ENCODE peak calls at places on chromosomes 6 and 20, in ten cellular contexts. One of them, this sample, is unnamed.

GRCh38 chr6:11120273-11121005 is 8.9 kb upstream of the ERVFRD-1 start:
- DNase-seq in testis: no peak
- DNase-seq in cardiac fibroblast: peak; percentile 72
- DNase-seq in nephron progenitor cell: no peak
- DNase-seq in lower lobe of right lung: no peak
- DNase-seq in neural crest cell: no peak
- DNase-seq in epithelial cell of esophagus: peak; percentile 61
- DNase-seq in GM13976: no peak
- DNase-seq in endothelial cell: no peak
- DNase-seq in AG09319: no peak
- DNase-seq in this sample: no peak

GRCh38 chr6:51675020-51675419 is 412.4 kb downstream of the PKHD1 start:
- DNase-seq in testis: no peak
- DNase-seq in cardiac fibroblast: no peak
- DNase-seq in nephron progenitor cell: no peak
- DNase-seq in lower lobe of right lung: no peak
- DNase-seq in neural crest cell: no peak
- DNase-seq in epithelial cell of esophagus: no peak
- DNase-seq in GM13976: no peak
- DNase-seq in endothelial cell: no peak
- DNase-seq in AG09319: no peak
- DNase-seq in this sample: no peak

GRCh38 chr6:33336495-33336894 is 19.0 kb upstream of the ZBTB22 start:
- DNase-seq in testis: no peak
- DNase-seq in cardiac fibroblast: no peak
- DNase-seq in nephron progenitor cell: no peak
- DNase-seq in lower lobe of right lung: no peak
- DNase-seq in neural crest cell: no peak
- DNase-seq in epithelial cell of esophagus: no peak
- DNase-seq in GM13976: no peak
- DNase-seq in endothelial cell: no peak
- DNase-seq in AG09319: no peak
- DNase-seq in this sample: no peak

GRCh38 chr6:131728296-131728939 is 17.6 kb upstream of the CTAGE9 start:
- DNase-seq in testis: no peak
- DNase-seq in cardiac fibroblast: no peak
- DNase-seq in nephron progenitor cell: no peak
- DNase-seq in lower lobe of right lung: no peak
- DNase-seq in neural crest cell: no peak
- DNase-seq in epithelial cell of esophagus: no peak
- DNase-seq in GM13976: no peak
- DNase-seq in endothelial cell: no peak
- DNase-seq in AG09319: no peak
- DNase-seq in this sample: no peak

GRCh38 chr6:90413867-90414266 is 117.2 kb upstream of the BACH2 start:
- DNase-seq in testis: peak; percentile 37
- DNase-seq in cardiac fibroblast: no peak
- DNase-seq in nephron progenitor cell: peak; percentile 66
- DNase-seq in lower lobe of right lung: no peak
- DNase-seq in neural crest cell: peak; percentile 38
- DNase-seq in epithelial cell of esophagus: peak; percentile 18
- DNase-seq in GM13976: peak; percentile 63
- DNase-seq in endothelial cell: peak; percentile 33
- DNase-seq in AG09319: no peak
- DNase-seq in this sample: no peak

GRCh38 chr6:134373282-134373922 is 55.5 kb upstream of the SGK1 start:
- DNase-seq in testis: peak; percentile 53
- DNase-seq in cardiac fibroblast: peak; percentile 95
- DNase-seq in nephron progenitor cell: no peak
- DNase-seq in lower lobe of right lung: peak; percentile 75
- DNase-seq in neural crest cell: no peak
- DNase-seq in epithelial cell of esophagus: peak; percentile 83
- DNase-seq in GM13976: peak; percentile 59
- DNase-seq in endothelial cell: no peak
- DNase-seq in AG09319: peak; percentile 61
- DNase-seq in this sample: no peak

GRCh38 chr6:33082702-33083101 is 6.9 kb downstream of the HLA-DPB1 start:
- DNase-seq in testis: peak; percentile 38
- DNase-seq in cardiac fibroblast: peak; percentile 58
- DNase-seq in nephron progenitor cell: peak; percentile 23
- DNase-seq in lower lobe of right lung: peak; percentile 59
- DNase-seq in neural crest cell: no peak
- DNase-seq in epithelial cell of esophagus: peak; percentile 57
- DNase-seq in GM13976: no peak
- DNase-seq in endothelial cell: peak; percentile 38
- DNase-seq in AG09319: no peak
- DNase-seq in this sample: no peak

GRCh38 chr20:8447262-8448120 is 315.4 kb downstream of the PLCB1 start:
- DNase-seq in testis: no peak
- DNase-seq in cardiac fibroblast: no peak
- DNase-seq in nephron progenitor cell: no peak
- DNase-seq in lower lobe of right lung: no peak
- DNase-seq in neural crest cell: no peak
- DNase-seq in epithelial cell of esophagus: no peak
- DNase-seq in GM13976: no peak
- DNase-seq in endothelial cell: no peak
- DNase-seq in AG09319: no peak
- DNase-seq in this sample: no peak

GRCh38 chr6:84450018-84450417 is 222.6 kb upstream of the CEP162 start:
- DNase-seq in testis: no peak
- DNase-seq in cardiac fibroblast: no peak
- DNase-seq in nephron progenitor cell: no peak
- DNase-seq in lower lobe of right lung: no peak
- DNase-seq in neural crest cell: no peak
- DNase-seq in epithelial cell of esophagus: no peak
- DNase-seq in GM13976: no peak
- DNase-seq in endothelial cell: no peak
- DNase-seq in AG09319: no peak
- DNase-seq in this sample: no peak

GRCh38 chr20:38569747-38570519 is 11.1 kb upstream of the ADIG start:
- DNase-seq in testis: no peak
- DNase-seq in cardiac fibroblast: no peak
- DNase-seq in nephron progenitor cell: no peak
- DNase-seq in lower lobe of right lung: no peak
- DNase-seq in neural crest cell: no peak
- DNase-seq in epithelial cell of esophagus: no peak
- DNase-seq in GM13976: no peak
- DNase-seq in endothelial cell: no peak
- DNase-seq in AG09319: no peak
- DNase-seq in this sample: no peak

GRCh38 chr6:112906737-112907136 is 559.6 kb downstream of the RFPL4B start:
- DNase-seq in testis: peak; percentile 15
- DNase-seq in cardiac fibroblast: peak; percentile 86
- DNase-seq in nephron progenitor cell: no peak
- DNase-seq in lower lobe of right lung: no peak
- DNase-seq in neural crest cell: no peak
- DNase-seq in epithelial cell of esophagus: no peak
- DNase-seq in GM13976: no peak
- DNase-seq in endothelial cell: no peak
- DNase-seq in AG09319: peak; percentile 75
- DNase-seq in this sample: no peak

GRCh38 chr20:17622086-17622850 is 52.4 kb downstream of the DSTN start:
- DNase-seq in testis: no peak
- DNase-seq in cardiac fibroblast: no peak
- DNase-seq in nephron progenitor cell: peak; percentile 1
- DNase-seq in lower lobe of right lung: peak; percentile 26
- DNase-seq in neural crest cell: no peak
- DNase-seq in epithelial cell of esophagus: no peak
- DNase-seq in GM13976: peak; percentile 11
- DNase-seq in endothelial cell: no peak
- DNase-seq in AG09319: no peak
- DNase-seq in this sample: no peak

GRCh38 chr6:11318835-11319813 is 86.7 kb upstream of the NEDD9 start:
- DNase-seq in testis: no peak
- DNase-seq in cardiac fibroblast: peak; percentile 47
- DNase-seq in nephron progenitor cell: no peak
- DNase-seq in lower lobe of right lung: no peak
- DNase-seq in neural crest cell: no peak
- DNase-seq in epithelial cell of esophagus: no peak
- DNase-seq in GM13976: no peak
- DNase-seq in endothelial cell: no peak
- DNase-seq in AG09319: no peak
- DNase-seq in this sample: no peak

GRCh38 chr6:153108320-153108719 is 22.8 kb downstream of the RGS17 start:
- DNase-seq in testis: no peak
- DNase-seq in cardiac fibroblast: peak; percentile 54
- DNase-seq in nephron progenitor cell: no peak
- DNase-seq in lower lobe of right lung: no peak
- DNase-seq in neural crest cell: no peak
- DNase-seq in epithelial cell of esophagus: peak; percentile 57
- DNase-seq in GM13976: no peak
- DNase-seq in endothelial cell: no peak
- DNase-seq in AG09319: no peak
- DNase-seq in this sample: no peak

DNA sequence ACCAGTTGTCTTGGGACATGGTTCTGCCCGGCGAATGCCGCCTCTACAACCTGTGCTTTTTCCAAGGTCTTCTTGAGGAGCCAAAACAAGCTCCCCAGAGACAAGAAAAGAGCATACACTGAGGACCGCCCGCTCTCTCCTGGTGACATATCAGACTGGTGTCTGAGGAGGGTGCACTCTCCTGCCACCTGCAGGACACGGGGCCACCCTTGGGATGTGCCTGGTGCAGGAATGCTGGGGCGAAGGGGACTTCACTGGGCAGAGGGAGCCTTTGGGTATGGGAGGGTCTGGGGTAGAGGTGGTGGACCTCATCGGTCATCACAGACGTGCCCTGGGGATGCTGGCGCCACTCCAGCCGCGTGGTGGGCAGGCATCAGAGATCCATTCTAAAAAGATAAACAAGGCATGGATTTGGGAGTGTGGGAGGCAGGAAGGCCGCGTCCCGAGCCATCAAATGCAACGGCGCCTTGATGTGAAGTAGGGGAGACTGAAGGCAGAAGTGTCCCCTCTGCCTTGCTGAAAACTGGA is 163.3 kb downstream of the CD83 start:
- DNase-seq in testis: no peak
- DNase-seq in cardiac fibroblast: no peak
- DNase-seq in nephron progenitor cell: no peak
- DNase-seq in lower lobe of right lung: no peak
- DNase-seq in neural crest cell: no peak
- DNase-seq in epithelial cell of esophagus: no peak
- DNase-seq in GM13976: no peak
- DNase-seq in endothelial cell: no peak
- DNase-seq in AG09319: no peak
- DNase-seq in this sample: no peak
- TF ChIP-seq CTCF in testis: no peak
- TF ChIP-seq CTCF in cardiac fibroblast: no peak
- TF ChIP-seq CTCF in nephron progenitor cell: no peak
- TF ChIP-seq CTCF in lower lobe of right lung: no peak
- TF ChIP-seq CTCF in neural crest cell: no peak
- TF ChIP-seq CTCF in epithelial cell of esophagus: no peak
- TF ChIP-seq CTCF in GM13976: no peak
- TF ChIP-seq CTCF in endothelial cell: no peak
- TF ChIP-seq CTCF in AG09319: no peak
- TF ChIP-seq CTCF in this sample: no peak

DNA sequence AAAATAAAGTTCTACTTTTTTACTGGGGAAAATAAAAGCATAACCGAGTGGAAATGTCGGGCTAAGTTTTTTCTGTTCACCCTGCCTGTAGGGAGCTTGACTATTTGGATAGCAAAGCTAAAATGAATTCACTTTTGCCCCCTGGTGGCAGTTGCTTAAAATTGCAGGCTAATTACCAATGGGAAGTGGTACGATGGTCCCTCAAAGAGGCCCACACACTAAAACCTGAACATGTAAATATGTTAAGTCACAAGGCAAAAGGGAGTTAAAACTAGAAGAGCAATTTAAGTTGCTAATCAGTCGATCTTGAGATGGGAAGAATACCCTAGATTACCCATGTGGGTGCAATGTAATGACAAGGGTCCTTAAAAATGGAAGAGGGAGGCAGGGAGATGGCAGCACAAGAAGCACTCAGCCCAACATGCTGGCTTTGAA is 916 bp upstream of the SUN5 start:
- DNase-seq in testis: no peak
- DNase-seq in cardiac fibroblast: peak; percentile 25
- DNase-seq in nephron progenitor cell: no peak
- DNase-seq in lower lobe of right lung: no peak
- DNase-seq in neural crest cell: peak; percentile 40
- DNase-seq in epithelial cell of esophagus: no peak
- DNase-seq in GM13976: no peak
- DNase-seq in endothelial cell: no peak
- DNase-seq in AG09319: no peak
- DNase-seq in this sample: no peak
- TF ChIP-seq CTCF in testis: peak; percentile 78
- TF ChIP-seq CTCF in cardiac fibroblast: peak; percentile 39
- TF ChIP-seq CTCF in nephron progenitor cell: peak; percentile 47
- TF ChIP-seq CTCF in lower lobe of right lung: peak; percentile 31
- TF ChIP-seq CTCF in neural crest cell: peak; percentile 75
- TF ChIP-seq CTCF in epithelial cell of esophagus: peak; percentile 16
- TF ChIP-seq CTCF in GM13976: no peak
- TF ChIP-seq CTCF in endothelial cell: peak; percentile 97
- TF ChIP-seq CTCF in AG09319: peak; percentile 18
- TF ChIP-seq CTCF in this sample: peak; percentile 83

GRCh38 chr20:51802170-51802745 is at the start of gene SALL4:
- DNase-seq in testis: peak; percentile 77
- DNase-seq in cardiac fibroblast: no peak
- DNase-seq in nephron progenitor cell: peak; percentile 78
- DNase-seq in lower lobe of right lung: no peak
- DNase-seq in neural crest cell: peak; percentile 63
- DNase-seq in epithelial cell of esophagus: no peak
- DNase-seq in GM13976: no peak
- DNase-seq in endothelial cell: peak; percentile 70
- DNase-seq in AG09319: no peak
- DNase-seq in this sample: peak; percentile 63
- TF ChIP-seq CTCF in testis: no peak
- TF ChIP-seq CTCF in cardiac fibroblast: no peak
- TF ChIP-seq CTCF in nephron progenitor cell: no peak
- TF ChIP-seq CTCF in lower lobe of right lung: no peak
- TF ChIP-seq CTCF in neural crest cell: no peak
- TF ChIP-seq CTCF in epithelial cell of esophagus: no peak
- TF ChIP-seq CTCF in GM13976: no peak
- TF ChIP-seq CTCF in endothelial cell: no peak
- TF ChIP-seq CTCF in AG09319: no peak
- TF ChIP-seq CTCF in this sample: no peak

DNA sequence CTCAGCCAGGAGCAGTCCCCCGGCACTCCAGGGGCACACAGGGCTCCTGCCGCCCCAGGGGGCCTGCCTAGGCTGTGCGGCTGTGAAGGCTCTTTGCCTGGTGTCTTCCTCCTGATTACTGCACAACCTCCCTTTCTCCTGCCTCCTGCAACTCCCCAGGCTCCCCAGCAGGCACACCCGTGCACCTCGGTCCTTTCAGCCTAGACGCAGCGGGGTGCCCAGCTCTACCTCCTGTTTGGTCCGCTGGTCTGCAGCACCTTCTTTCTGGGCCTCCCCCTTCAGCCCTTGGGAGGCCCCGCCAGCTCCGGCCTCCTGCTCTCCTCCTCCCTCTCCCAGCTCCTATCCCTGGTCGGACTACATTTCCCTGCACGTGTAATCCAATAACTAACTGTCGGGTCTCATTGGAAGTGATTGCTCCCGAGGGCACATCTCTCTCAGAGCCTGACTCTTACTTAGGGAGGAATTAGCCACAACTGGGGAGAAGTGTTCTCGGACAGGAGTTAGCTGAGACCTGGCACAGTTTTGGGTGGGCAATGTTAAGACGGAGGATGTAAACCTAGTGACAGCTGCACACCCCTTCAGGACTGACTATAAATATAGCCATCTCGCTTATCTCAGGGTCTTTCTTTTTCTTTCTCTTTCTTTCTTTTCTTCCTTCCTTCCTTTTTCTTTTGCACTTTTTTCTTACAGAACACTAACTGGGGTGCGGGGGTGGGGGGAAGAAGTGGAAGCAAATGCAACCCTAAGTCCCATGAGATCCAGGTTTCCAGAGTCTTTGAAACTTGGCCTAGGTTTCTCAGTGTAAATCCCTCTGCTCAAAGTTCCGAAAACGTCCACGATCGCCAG is 1.1 kb upstream of the FOXF2 start:
- DNase-seq in testis: no peak
- DNase-seq in cardiac fibroblast: no peak
- DNase-seq in nephron progenitor cell: peak; percentile 43
- DNase-seq in lower lobe of right lung: no peak
- DNase-seq in neural crest cell: no peak
- DNase-seq in epithelial cell of esophagus: no peak
- DNase-seq in GM13976: peak; percentile 24
- DNase-seq in endothelial cell: no peak
- DNase-seq in AG09319: no peak
- DNase-seq in this sample: no peak
- TF ChIP-seq CTCF in testis: no peak
- TF ChIP-seq CTCF in cardiac fibroblast: no peak
- TF ChIP-seq CTCF in nephron progenitor cell: no peak
- TF ChIP-seq CTCF in lower lobe of right lung: no peak
- TF ChIP-seq CTCF in neural crest cell: no peak
- TF ChIP-seq CTCF in epithelial cell of esophagus: no peak
- TF ChIP-seq CTCF in GM13976: no peak
- TF ChIP-seq CTCF in endothelial cell: no peak
- TF ChIP-seq CTCF in AG09319: no peak
- TF ChIP-seq CTCF in this sample: no peak